ENCODE peak calls at places on chromosome 20, in eight cellular contexts. One of them, this sample, is unnamed.

GRCh38 chr20:25259358-25259757 is 11.5 kb downstream of the PYGB start:
- DNase-seq in Panc1: no peak
- DNase-seq in effector memory CD4-positive, alpha-beta T cell: no peak
- DNase-seq in ELR: no peak
- DNase-seq in immature natural killer cell: no peak
- DNase-seq in HCEC 1CT: no peak
- DNase-seq in fibroblast of the conjunctiva: no peak
- DNase-seq in OCI-LY7: no peak
- DNase-seq in this sample: no peak

GRCh38 chr20:39885975-39886649 is 802.9 kb downstream of the MAFB start:
- DNase-seq in Panc1: peak
- DNase-seq in effector memory CD4-positive, alpha-beta T cell: no peak
- DNase-seq in ELR: peak
- DNase-seq in immature natural killer cell: no peak
- DNase-seq in HCEC 1CT: no peak
- DNase-seq in fibroblast of the conjunctiva: peak
- DNase-seq in OCI-LY7: peak
- DNase-seq in this sample: peak

GRCh38 chr20:21323640-21324039 is 20.5 kb downstream of the XRN2 start:
- DNase-seq in Panc1: no peak
- DNase-seq in effector memory CD4-positive, alpha-beta T cell: no peak
- DNase-seq in ELR: peak
- DNase-seq in immature natural killer cell: no peak
- DNase-seq in HCEC 1CT: peak
- DNase-seq in fibroblast of the conjunctiva: peak
- DNase-seq in OCI-LY7: no peak
- DNase-seq in this sample: no peak

GRCh38 chr20:62712606-62713005 is 4.0 kb downstream of the NTSR1 start:
- DNase-seq in Panc1: no peak
- DNase-seq in effector memory CD4-positive, alpha-beta T cell: no peak
- DNase-seq in ELR: no peak
- DNase-seq in immature natural killer cell: no peak
- DNase-seq in HCEC 1CT: no peak
- DNase-seq in fibroblast of the conjunctiva: no peak
- DNase-seq in OCI-LY7: no peak
- DNase-seq in this sample: no peak

GRCh38 chr20:5870462-5871021 is 79.8 kb downstream of the TRMT6 start:
- DNase-seq in Panc1: no peak
- DNase-seq in effector memory CD4-positive, alpha-beta T cell: no peak
- DNase-seq in ELR: no peak
- DNase-seq in immature natural killer cell: no peak
- DNase-seq in HCEC 1CT: no peak
- DNase-seq in fibroblast of the conjunctiva: no peak
- DNase-seq in OCI-LY7: no peak
- DNase-seq in this sample: peak

GRCh38 chr20:53866787-53867740 is 203.3 kb downstream of the BCAS1 start:
- DNase-seq in Panc1: no peak
- DNase-seq in effector memory CD4-positive, alpha-beta T cell: no peak
- DNase-seq in ELR: peak
- DNase-seq in immature natural killer cell: no peak
- DNase-seq in HCEC 1CT: peak
- DNase-seq in fibroblast of the conjunctiva: no peak
- DNase-seq in OCI-LY7: peak
- DNase-seq in this sample: no peak

GRCh38 chr20:12927489-12927888 is 81.3 kb upstream of the SPTLC3 start:
- DNase-seq in Panc1: no peak
- DNase-seq in effector memory CD4-positive, alpha-beta T cell: no peak
- DNase-seq in ELR: peak
- DNase-seq in immature natural killer cell: no peak
- DNase-seq in HCEC 1CT: peak
- DNase-seq in fibroblast of the conjunctiva: no peak
- DNase-seq in OCI-LY7: no peak
- DNase-seq in this sample: no peak

GRCh38 chr20:56437196-56437960 is 25.3 kb downstream of the CASS4 start:
- DNase-seq in Panc1: no peak
- DNase-seq in effector memory CD4-positive, alpha-beta T cell: no peak
- DNase-seq in ELR: no peak
- DNase-seq in immature natural killer cell: no peak
- DNase-seq in HCEC 1CT: no peak
- DNase-seq in fibroblast of the conjunctiva: no peak
- DNase-seq in OCI-LY7: no peak
- DNase-seq in this sample: no peak

GRCh38 chr20:16714765-16715164 is 15.1 kb upstream of the SNRPB2 start:
- DNase-seq in Panc1: no peak
- DNase-seq in effector memory CD4-positive, alpha-beta T cell: no peak
- DNase-seq in ELR: no peak
- DNase-seq in immature natural killer cell: no peak
- DNase-seq in HCEC 1CT: no peak
- DNase-seq in fibroblast of the conjunctiva: no peak
- DNase-seq in OCI-LY7: no peak
- DNase-seq in this sample: no peak

GRCh38 chr20:3276400-3277015 is 37.5 kb upstream of the SLC4A11 start:
- DNase-seq in Panc1: peak
- DNase-seq in effector memory CD4-positive, alpha-beta T cell: no peak
- DNase-seq in ELR: peak
- DNase-seq in immature natural killer cell: no peak
- DNase-seq in HCEC 1CT: peak
- DNase-seq in fibroblast of the conjunctiva: peak
- DNase-seq in OCI-LY7: peak
- DNase-seq in this sample: no peak

GRCh38 chr20:51930775-51931174 is 128.5 kb upstream of the SALL4 start:
- DNase-seq in Panc1: peak
- DNase-seq in effector memory CD4-positive, alpha-beta T cell: no peak
- DNase-seq in ELR: peak
- DNase-seq in immature natural killer cell: no peak
- DNase-seq in HCEC 1CT: peak
- DNase-seq in fibroblast of the conjunctiva: peak
- DNase-seq in OCI-LY7: no peak
- DNase-seq in this sample: peak

GRCh38 chr20:15799871-15800270 is 773.4 kb downstream of the KIF16B start:
- DNase-seq in Panc1: no peak
- DNase-seq in effector memory CD4-positive, alpha-beta T cell: no peak
- DNase-seq in ELR: peak
- DNase-seq in immature natural killer cell: no peak
- DNase-seq in HCEC 1CT: no peak
- DNase-seq in fibroblast of the conjunctiva: peak
- DNase-seq in OCI-LY7: no peak
- DNase-seq in this sample: peak

GRCh38 chr20:38515631-38516030 is 43.0 kb downstream of the RALGAPB start:
- DNase-seq in Panc1: no peak
- DNase-seq in effector memory CD4-positive, alpha-beta T cell: no peak
- DNase-seq in ELR: no peak
- DNase-seq in immature natural killer cell: no peak
- DNase-seq in HCEC 1CT: no peak
- DNase-seq in fibroblast of the conjunctiva: no peak
- DNase-seq in OCI-LY7: no peak
- DNase-seq in this sample: no peak

GRCh38 chr20:52105573-52106422 is 85.8 kb downstream of the ZFP64 start:
- DNase-seq in Panc1: no peak
- DNase-seq in effector memory CD4-positive, alpha-beta T cell: no peak
- DNase-seq in ELR: peak
- DNase-seq in immature natural killer cell: no peak
- DNase-seq in HCEC 1CT: peak
- DNase-seq in fibroblast of the conjunctiva: no peak
- DNase-seq in OCI-LY7: peak
- DNase-seq in this sample: no peak

GRCh38 chr20:8971669-8972316 is 97.1 kb upstream of the PLCB4 start:
- DNase-seq in Panc1: no peak
- DNase-seq in effector memory CD4-positive, alpha-beta T cell: no peak
- DNase-seq in ELR: no peak
- DNase-seq in immature natural killer cell: no peak
- DNase-seq in HCEC 1CT: no peak
- DNase-seq in fibroblast of the conjunctiva: no peak
- DNase-seq in OCI-LY7: no peak
- DNase-seq in this sample: no peak

GRCh38 chr20:50151034-50151743 is 2.3 kb downstream of the PEDS1 start:
- DNase-seq in Panc1: no peak
- DNase-seq in effector memory CD4-positive, alpha-beta T cell: no peak
- DNase-seq in ELR: no peak
- DNase-seq in immature natural killer cell: no peak
- DNase-seq in HCEC 1CT: no peak
- DNase-seq in fibroblast of the conjunctiva: no peak
- DNase-seq in OCI-LY7: no peak
- DNase-seq in this sample: no peak

This sample was measured in skeletal muscle cell.